ENCODE peak calls at places on chromosomes 6 and 20, in ten cellular contexts. P, S, C, U, G, A, Y, V, X and D are unnamed samples.

GRCh38 chr6:157806496-157807215 is 16.4 kb upstream of the SNX9 start:
- DNase-seq in G (no peak), X (no peak), C (no peak), V (no peak), P (no peak), A (no peak), U (no peak), S (no peak), Y (no peak), D (no peak)

GRCh38 chr6:106866875-106867658 is 107.5 kb downstream of the CD24 start:
- DNase-seq in G (no peak), A (no peak), S (no peak), V (no peak), Y (no peak), X (no peak), P (no peak), C (no peak), U (no peak), D (no peak)

GRCh38 chr6:70241031-70241430 is 61.9 kb downstream of the COL9A1 start:
- DNase-seq in P (no peak), S (no peak), V (no peak), X (no peak), G (no peak), U (no peak), A (no peak), C (no peak), Y (no peak), D (no peak)

GRCh38 chr20:38237381-38237780 is 23.2 kb downstream of the KIAA1755 start:
- DNase-seq in Y (no peak), C (no peak), S (no peak), X (no peak), A (no peak), P (no peak), G (no peak), U (no peak), V (no peak), D (no peak)

GRCh38 chr6:138572885-138573284 is 73.6 kb upstream of the NHSL1 start:
- DNase-seq in S (no peak), P (no peak), A (no peak), C (no peak), X (no peak), G (no peak), U (no peak), V (no peak), Y (no peak), D (no peak)

GRCh38 chr6:170561550-170561949 is 7.4 kb downstream of the TBP start:
- DNase-seq in Y (no peak), A (no peak), V (no peak), U (no peak), C (no peak), G (no peak), X (no peak), P (no peak), S (no peak), D (no peak)

GRCh38 chr6:157261606-157262005 is 61.7 kb downstream of the TMEM242 start:
- DNase-seq in A (no peak), G (no peak), C (no peak), S (no peak), U (no peak), Y (no peak), P (no peak), V (no peak), X (no peak), D (no peak)

GRCh38 chr6:139442188-139442625 is 67.8 kb upstream of the CITED2 start:
- DNase-seq in U (no peak), Y (no peak), A (no peak), C (no peak), G (no peak), X (no peak), S (no peak), P (no peak), V (no peak), D (no peak)